ENCODE peak calls at places on chromosomes 4 and X, in five cellular contexts. X, P, L, Y and Z are unnamed samples.

GRCh38 chr4:78613522-78614311 is 62.1 kb downstream of the ANXA3 start:
- DNase-seq in X (no peak), P (no peak), L (peak), Y (no peak), Z (no peak)

GRCh38 chr4:65943076-65943475 is 272.8 kb upstream of the EPHA5 start:
- DNase-seq in X (no peak), P (peak), L (no peak), Y (no peak), Z (peak)

GRCh38 chr4:8344387-8344786 is 74.8 kb downstream of the HTRA3 start:
- DNase-seq in X (no peak), P (no peak), L (no peak), Y (peak), Z (no peak)

GRCh38 chr4:127162741-127163140 is 470.0 kb upstream of the INTU start:
- DNase-seq in X (no peak), P (no peak), L (no peak), Y (no peak), Z (no peak)

GRCh38 chr4:6472008-6472386 is 417 bp downstream of the PPP2R2C start:
- DNase-seq in X (no peak), P (no peak), L (peak), Y (no peak), Z (no peak)

GRCh38 chrX:17697191-17697590 is 40.1 kb upstream of the SCML1 start:
- DNase-seq in X (no peak), P (peak), L (no peak), Y (no peak), Z (no peak)

GRCh38 chr4:1234811-1235292 is 14.1 kb downstream of the CTBP1 start:
- DNase-seq in X (no peak), P (no peak), L (no peak), Y (peak), Z (no peak)

GRCh38 chrX:20378291-20378920 is 111.7 kb upstream of the RPS6KA3 start:
- DNase-seq in X (no peak), P (no peak), L (peak), Y (no peak), Z (no peak)

GRCh38 chr4:168877779-168878491 is 132.1 kb downstream of the CBR4 start:
- DNase-seq in X (no peak), P (no peak), L (peak), Y (peak), Z (no peak)

GRCh38 chr4:16582526-16582925 is 315.9 kb downstream of the LDB2 start:
- DNase-seq in X (no peak), P (no peak), L (no peak), Y (no peak), Z (no peak)

GRCh38 chr4:53465291-53465690 is 87.8 kb downstream of the FIP1L1 start:
- DNase-seq in X (no peak), P (no peak), L (no peak), Y (no peak), Z (no peak)

GRCh38 chr4:5798447-5798846 is 87.4 kb downstream of the EVC start:
- DNase-seq in X (no peak), P (no peak), L (no peak), Y (no peak), Z (no peak)

GRCh38 chrX:42248226-42248625 is 324.9 kb upstream of the CASK start:
- DNase-seq in X (no peak), P (no peak), L (no peak), Y (no peak), Z (no peak)

GRCh38 chrX:115894087-115894486 is 276.5 kb upstream of the AGTR2 start:
- DNase-seq in X (no peak), P (peak), L (peak), Y (no peak), Z (no peak)

GRCh38 chrX:38768079-38768478 is 33.2 kb upstream of the MID1IP1 start:
- DNase-seq in X (no peak), P (no peak), L (peak), Y (no peak), Z (no peak)

GRCh38 chrX:119502727-119503483 is 34.7 kb downstream of the SLC25A5 start:
- DNase-seq in X (peak), P (peak), L (no peak), Y (no peak), Z (no peak)

GRCh38 chrX:118345401-118346257 is at the start of gene WDR44:
- DNase-seq in X (peak), P (peak), L (peak), Y (peak), Z (no peak)

GRCh38 chrX:77731821-77732419 is 54.1 kb downstream of the ATRX start:
- DNase-seq in X (no peak), P (peak), L (no peak), Y (no peak), Z (no peak)

GRCh38 chrX:113741744-113742143 is 842.1 kb upstream of the HTR2C start:
- DNase-seq in X (no peak), P (peak), L (no peak), Y (no peak), Z (no peak)

GRCh38 chr4:85756938-85757337 is 282.0 kb downstream of the ARHGAP24 start:
- DNase-seq in X (no peak), P (no peak), L (peak), Y (no peak), Z (no peak)

GRCh38 chrX:106177982-106178321 is 9.8 kb downstream of the PWWP3B start:
- DNase-seq in X (no peak), P (no peak), L (no peak), Y (no peak), Z (no peak)

GRCh38 chr4:171846232-171846631 is 33.0 kb downstream of the GALNTL6 start:
- DNase-seq in X (no peak), P (peak), L (peak), Y (no peak), Z (peak)

GRCh38 chr4:54230479-54231418 is 1.7 kb downstream of the PDGFRA start:
- DNase-seq in X (no peak), P (no peak), L (peak), Y (peak), Z (no peak)

GRCh38 chr4:35608205-35608604 is 636.1 kb downstream of the ARAP2 start:
- DNase-seq in X (no peak), P (no peak), L (no peak), Y (no peak), Z (no peak)

GRCh38 chrX:79036152-79036551 is 91.0 kb downstream of the P2RY10 start:
- DNase-seq in X (no peak), P (no peak), L (no peak), Y (no peak), Z (no peak)

GRCh38 chrX:132181364-132181763 is 37.9 kb downstream of the RAP2C start:
- DNase-seq in X (no peak), P (no peak), L (no peak), Y (no peak), Z (no peak)

GRCh38 chr4:112747035-112747434 is 110.1 kb downstream of the LARP7 start:
- DNase-seq in X (no peak), P (peak), L (no peak), Y (no peak), Z (no peak)

GRCh38 chr4:176191974-176192373 is 3.4 kb downstream of the SPATA4 start:
- DNase-seq in X (no peak), P (no peak), L (no peak), Y (no peak), Z (no peak)

GRCh38 chr4:83548151-83548905 is 12.4 kb downstream of the GPAT3 start:
- DNase-seq in X (no peak), P (peak), L (peak), Y (peak), Z (peak)

GRCh38 chrX:76454456-76454927 is 27.0 kb downstream of the MAGEE1 start:
- DNase-seq in X (no peak), P (peak), L (peak), Y (no peak), Z (no peak)

GRCh38 chr4:2804973-2805501 is 12.2 kb downstream of the SH3BP2 start:
- DNase-seq in X (no peak), P (no peak), L (no peak), Y (peak), Z (no peak)

GRCh38 chr4:112063260-112063659 is 82.0 kb upstream of the FAM241A start:
- DNase-seq in X (no peak), P (no peak), L (no peak), Y (no peak), Z (no peak)

GRCh38 chrX:103774070-103774642 is 2.5 kb upstream of the PLP1 start:
- DNase-seq in X (no peak), P (peak), L (no peak), Y (no peak), Z (peak)

GRCh38 chr4:42412251-42412650 is 15.0 kb downstream of the SHISA3 start:
- DNase-seq in X (no peak), P (no peak), L (no peak), Y (no peak), Z (peak)

GRCh38 chr4:128286474-128287158 is 997 bp downstream of the PGRMC2 start:
- DNase-seq in X (no peak), P (peak), L (peak), Y (no peak), Z (no peak)

GRCh38 chr4:47251363-47252135 is 212.0 kb downstream of the COMMD8 start:
- DNase-seq in X (no peak), P (no peak), L (no peak), Y (no peak), Z (no peak)

GRCh38 chr4:83207497-83208105 is 77.0 kb downstream of the COQ2 start:
- DNase-seq in X (no peak), P (no peak), L (no peak), Y (no peak), Z (peak)

GRCh38 chr4:8550691-8551090 is 29.5 kb upstream of the GPR78 start:
- DNase-seq in X (no peak), P (no peak), L (no peak), Y (peak), Z (no peak)